ENCODE peak calls at places on chromosome 5, in six cellular contexts. T is cardiac fibroblast, R is left lung, U is tibial nerve, A is upper lobe of right lung, M is PC-3. Z is an unnamed sample.

GRCh38 chr5:147084702-147085101 is 150.1 kb upstream of the STK32A start:
- DNase-seq in U (no peak), T (no peak), A (no peak), R (no peak), M (no peak), Z (no peak)

GRCh38 chr5:163912023-163912422 is 406.6 kb downstream of the MAT2B start:
- DNase-seq in T (no peak), A (no peak), R (no peak), M (no peak), U (no peak), Z (no peak)

GRCh38 chr5:178338126-178338749 is 105.6 kb upstream of the PHYKPL start:
- DNase-seq in U (no peak), R (no peak), A (peak; percentile 57), M (no peak), T (no peak), Z (no peak)

GRCh38 chr5:9927521-9927997 is 297.4 kb upstream of the TAS2R1 start:
- DNase-seq in M (peak; percentile 87), A (no peak), R (no peak), T (peak; percentile 36), U (no peak), Z (no peak)

GRCh38 chr5:74130141-74130897 is 504.3 kb downstream of the ARHGEF28 start:
- DNase-seq in R (peak; percentile 51), M (no peak), T (no peak), A (no peak), U (no peak), Z (no peak)

GRCh38 chr5:176578391-176578808 is 29.3 kb downstream of the CDHR2 start:
- DNase-seq in A (peak; percentile 79), U (peak; percentile 10), T (peak; percentile 55), M (peak; percentile 93), R (peak; percentile 78), Z (peak; percentile 70)

GRCh38 chr5:116747881-116748280 is 173.3 kb upstream of the SEMA6A start:
- DNase-seq in R (no peak), T (no peak), U (peak; percentile 7), M (no peak), A (no peak), Z (no peak)

GRCh38 chr5:9617739-9618504 is 12.2 kb downstream of the TAS2R1 start:
- DNase-seq in M (peak; percentile 72), U (no peak), T (no peak), A (no peak), R (no peak), Z (no peak)

GRCh38 chr5:53099546-53099945 is 10.0 kb downstream of the MOCS2 start:
- DNase-seq in U (no peak), R (no peak), M (no peak), T (no peak), A (no peak), Z (no peak)

GRCh38 chr5:111993242-111993641 is 236.2 kb upstream of the NREP start:
- DNase-seq in T (no peak), M (no peak), R (no peak), A (no peak), U (no peak), Z (no peak)

GRCh38 chr5:34804913-34805312 is 34.1 kb upstream of the TTC23L start:
- DNase-seq in M (no peak), R (no peak), T (no peak), U (no peak), A (no peak), Z (no peak)

GRCh38 chr5:28234356-28234968 is 1196.1 kb upstream of the CDH9 start:
- DNase-seq in M (peak; percentile 10), U (no peak), R (no peak), T (no peak), A (no peak), Z (no peak)

GRCh38 chr5:123571927-123572326 is 60.0 kb downstream of the CSNK1G3 start:
- DNase-seq in U (no peak), R (no peak), T (no peak), M (no peak), A (no peak), Z (no peak)

GRCh38 chr5:161545701-161546462 is 643 bp downstream of the GABRB2 start:
- DNase-seq in R (no peak), M (no peak), U (no peak), A (no peak), T (no peak), Z (no peak)

GRCh38 chr5:103620851-103621547 is 58.4 kb upstream of the NUDT12 start:
- DNase-seq in T (peak; percentile 7), M (no peak), A (no peak), U (no peak), R (no peak), Z (no peak)

GRCh38 chr5:134545070-134545868 is 19.8 kb downstream of the JADE2 start:
- DNase-seq in R (no peak), U (peak; percentile 60), M (no peak), A (peak; percentile 69), T (peak; percentile 47), Z (no peak)

GRCh38 chr5:15500326-15500958 is 462 bp downstream of the FBXL7 start:
- DNase-seq in U (peak; percentile 49), T (peak; percentile 56), M (no peak), A (peak; percentile 71), R (peak; percentile 77), Z (peak; percentile 69)

GRCh38 chr5:153463806-153464205 is 26.7 kb upstream of the GRIA1 start:
- DNase-seq in R (no peak), U (no peak), T (peak; percentile 83), A (no peak), M (peak; percentile 63), Z (no peak)

GRCh38 chr5:359301-359897 is 37.9 kb downstream of the AHRR start:
- DNase-seq in T (no peak), R (peak; percentile 43), M (no peak), U (no peak), A (no peak), Z (peak; percentile 3)

GRCh38 chr5:127206320-127207113 is 84.1 kb upstream of the MEGF10 start:
- DNase-seq in M (peak; percentile 94), U (no peak), A (no peak), R (no peak), T (peak; percentile 98), Z (no peak)

DNA sequence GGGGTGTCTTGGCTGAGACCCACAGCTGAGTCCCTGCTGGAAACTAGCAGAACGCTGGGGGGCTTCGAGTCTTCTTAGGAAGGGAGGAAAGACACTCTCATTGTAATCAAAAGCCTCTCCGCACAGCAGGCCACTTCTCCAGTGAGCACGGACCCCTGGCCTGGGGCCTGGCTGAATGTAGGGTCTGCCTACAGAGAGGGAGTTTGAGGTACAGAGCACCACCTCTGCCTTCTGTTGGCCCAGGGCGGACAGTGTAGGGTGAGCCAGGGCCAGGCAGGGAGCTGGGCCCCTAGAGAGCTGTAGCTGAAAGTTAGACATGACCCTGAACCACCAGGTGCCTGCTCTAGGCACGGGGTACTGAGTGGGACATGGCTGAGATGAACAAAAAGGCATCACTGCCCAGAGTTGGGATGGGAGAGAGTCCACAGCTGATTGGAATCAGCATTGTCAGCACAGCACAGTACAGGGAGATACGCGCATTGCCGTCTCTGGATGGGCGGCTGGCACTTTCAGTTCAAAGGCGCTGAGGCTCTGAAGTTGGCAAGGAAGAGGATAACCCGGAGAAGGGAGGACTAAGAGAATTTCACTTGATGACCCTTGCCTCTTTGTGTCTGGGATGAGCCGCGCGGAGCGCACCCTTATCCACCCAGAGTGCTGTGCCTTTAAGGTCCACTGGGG is 363 bp upstream of the SLC25A48 start:
- DNase-seq in R (no peak), U (no peak), M (peak; percentile 23), T (peak; percentile 49), A (no peak), Z (no peak)
- TF ChIP-seq CTCF in R (peak; percentile 47), U (peak; percentile 62), M (no peak), T (peak; percentile 77), A (no peak), Z (no peak)

GRCh38 chr5:7848296-7848695 is 2.6 kb downstream of the CFAP90 start:
- DNase-seq in U (no peak), T (peak; percentile 35), M (no peak), R (no peak), A (no peak), Z (no peak)

GRCh38 chr5:7850533-7851239 is at the start of gene CFAP90:
- DNase-seq in A (peak; percentile 86), R (peak; percentile 89), M (peak; percentile 46), U (no peak), T (peak; percentile 23), Z (peak; percentile 87)

GRCh38 chr5:7850241-7850532 is 746 bp downstream of the CFAP90 start:
- DNase-seq in M (no peak), U (no peak), A (peak; percentile 63), R (peak; percentile 74), T (no peak), Z (no peak)

GRCh38 chr5:7851240-7851592 is 283 bp upstream of the CFAP90 start:
- DNase-seq in T (no peak), M (no peak), R (no peak), U (no peak), A (no peak), Z (no peak)

DNA sequence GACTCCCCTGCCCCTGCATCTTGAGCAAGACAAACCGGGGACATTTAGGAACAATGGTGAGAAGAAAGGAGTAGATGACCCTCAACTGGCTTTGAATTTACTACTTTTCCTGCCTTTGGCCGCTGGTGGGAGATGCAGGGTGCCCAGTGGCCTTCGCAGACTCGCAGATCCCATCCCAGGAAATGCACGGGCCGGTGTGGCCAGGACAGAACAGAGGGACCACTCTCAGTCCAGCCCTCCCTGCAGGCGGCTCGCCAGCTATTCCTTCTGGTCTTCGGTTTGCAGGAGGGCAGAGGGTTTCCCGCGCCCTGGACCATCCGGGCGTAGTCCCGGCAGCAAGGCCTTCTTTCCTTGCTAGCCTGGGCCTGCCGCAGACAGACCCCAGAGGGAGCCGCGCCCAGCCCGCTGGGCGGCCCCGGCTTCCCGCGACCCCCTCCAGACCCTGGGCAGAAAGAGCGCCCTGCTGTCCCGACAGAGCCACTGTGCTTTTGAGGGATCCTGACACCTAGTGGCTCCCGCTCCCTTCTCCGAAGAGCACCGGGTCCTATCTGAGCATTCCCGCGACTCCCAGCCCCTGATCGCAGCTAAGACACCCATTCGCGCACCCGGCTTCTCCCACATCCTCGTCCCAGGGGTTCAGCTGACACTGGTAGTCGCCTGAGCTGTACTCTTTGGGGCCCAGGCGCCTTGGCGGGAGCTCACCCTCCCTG is 1.2 kb downstream of the CFAP90 start:
- DNase-seq in M (no peak), A (peak; percentile 60), T (no peak), U (no peak), R (peak; percentile 64), Z (peak; percentile 39)
- TF ChIP-seq CTCF in M (no peak), A (no peak), T (no peak), U (peak; percentile 8), R (no peak), Z (no peak)

GRCh38 chr5:173885481-173886010 is 2.6 kb upstream of the CPEB4 start:
- DNase-seq in U (no peak), A (no peak), M (no peak), R (no peak), T (no peak), Z (no peak)
- TF ChIP-seq CTCF in U (no peak), A (no peak), M (no peak), R (no peak), T (no peak), Z (no peak)

DNA sequence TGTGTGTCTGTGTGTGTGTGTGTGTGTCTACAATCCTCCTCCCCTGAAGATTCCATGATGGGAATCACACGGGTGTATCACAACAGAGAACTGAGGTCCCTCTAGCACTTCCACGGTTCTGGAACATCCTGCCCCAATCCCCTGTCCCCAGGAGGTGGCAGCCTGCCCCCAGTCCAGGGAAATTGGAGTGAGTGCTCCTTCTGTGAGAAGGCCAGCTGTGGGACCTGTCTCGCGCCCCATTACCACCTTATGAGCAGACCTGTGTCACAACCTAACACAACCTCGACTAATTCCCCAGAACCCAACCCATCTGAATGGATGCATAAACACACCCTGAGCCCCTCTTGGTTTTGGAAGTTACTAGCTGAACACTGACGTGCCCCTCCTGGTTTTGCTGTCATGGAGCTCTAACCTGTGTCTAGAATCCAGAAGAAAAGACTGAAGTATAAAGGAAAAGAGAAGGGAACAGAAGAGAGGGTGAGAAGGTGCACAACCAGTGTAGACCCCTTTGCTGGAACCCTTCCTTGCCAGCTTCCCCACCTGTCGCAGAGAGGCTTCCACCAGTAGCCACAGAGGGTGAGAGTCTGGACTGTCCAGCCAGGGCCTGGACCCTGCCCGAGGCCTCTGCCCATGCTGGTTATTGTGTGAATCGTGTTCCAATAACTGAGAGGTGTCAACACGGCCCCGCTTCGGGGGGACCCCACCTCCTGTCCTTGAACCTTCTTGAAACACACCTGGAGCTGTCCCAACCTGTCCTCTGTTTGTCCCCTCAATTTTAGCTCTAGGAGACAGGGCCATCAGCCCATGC is 3.4 kb downstream of the BTNL9 start:
- DNase-seq in T (no peak), R (no peak), A (no peak), U (no peak), M (peak; percentile 49), Z (no peak)
- TF ChIP-seq CTCF in T (peak; percentile 11), R (no peak), A (peak; percentile 8), U (no peak), M (peak; percentile 59), Z (no peak)

Z was measured in glutamatergic neuron.